ENCODE peak calls at places on chromosomes 16 and 17, in four cellular contexts. X is HCT116, W is GM12878, R is H1. V is an unnamed sample.

GRCh38 chr16:57446530-57447141 is 549 bp downstream of the CIAPIN1 start:
- DNase-seq in X (no peak), W (no peak), R (no peak), V (peak)

GRCh38 chr17:48470388-48471034 is 40.5 kb upstream of the SKAP1 start:
- DNase-seq in X (peak), W (no peak), R (no peak), V (no peak)

GRCh38 chr17:14701901-14702300 is 401.0 kb downstream of the HS3ST3B1 start:
- DNase-seq in X (no peak), W (no peak), R (no peak), V (no peak)

GRCh38 chr17:8133398-8133797 is 9.5 kb upstream of the HES7 start:
- DNase-seq in X (no peak), W (no peak), R (no peak), V (no peak)

GRCh38 chr17:2962729-2963128 is 100.7 kb downstream of the OR1D5 start:
- DNase-seq in X (no peak), W (no peak), R (no peak), V (no peak)

GRCh38 chr17:43584666-43585102 is 38.5 kb upstream of the ETV4 start:
- DNase-seq in X (no peak), W (no peak), R (no peak), V (no peak)

GRCh38 chr17:51189628-51190027 is 23.4 kb downstream of the NME2 start:
- DNase-seq in X (no peak), W (no peak), R (no peak), V (no peak)

GRCh38 chr17:69414408-69415274 is at the start of gene MAP2K6:
- DNase-seq in X (no peak), W (peak), R (peak), V (peak)

GRCh38 chr17:412211-413015 is 59.8 kb upstream of the RPH3AL start:
- DNase-seq in X (peak), W (no peak), R (no peak), V (peak)

GRCh38 chr17:82030470-82031302 is 792 bp upstream of the RAC3 start:
- DNase-seq in X (peak), W (no peak), R (peak), V (peak)

GRCh38 chr16:69100046-69100765 is 5.2 kb upstream of the HAS3 start:
- DNase-seq in X (no peak), W (no peak), R (no peak), V (no peak)

GRCh38 chr17:78868391-78868790 is 27.8 kb upstream of the USP36 start:
- DNase-seq in X (no peak), W (no peak), R (no peak), V (no peak)

GRCh38 chr17:64183815-64184397 is 54.0 kb upstream of the ERN1 start:
- DNase-seq in X (no peak), W (no peak), R (no peak), V (no peak)

GRCh38 chr17:36602030-36602737 is 801 bp downstream of the MRM1 start:
- DNase-seq in X (no peak), W (no peak), R (no peak), V (peak)

GRCh38 chr17:35984140-35984539 is 2.4 kb downstream of the CCL14 start:
- DNase-seq in X (no peak), W (no peak), R (no peak), V (no peak)

GRCh38 chr17:35559495-35559894 is 1.1 kb downstream of the SLFN14 start:
- DNase-seq in X (no peak), W (no peak), R (no peak), V (no peak)

GRCh38 chr16:15949210-15950166 is at the start of gene ABCC1:
- DNase-seq in X (no peak), W (no peak), R (no peak), V (peak)

GRCh38 chr16:66444049-66444481 is 17.0 kb downstream of the BEAN1 start:
- DNase-seq in X (no peak), W (no peak), R (no peak), V (no peak)

GRCh38 chr17:27242951-27243350 is 51.0 kb upstream of the WSB1 start:
- DNase-seq in X (no peak), W (no peak), R (no peak), V (no peak)

GRCh38 chr17:82031303-82031884 is at the start of gene RAC3:
- DNase-seq in X (no peak), W (no peak), R (no peak), V (peak)

GRCh38 chr17:64084086-64084939 is 45.6 kb downstream of the ERN1 start:
- DNase-seq in X (no peak), W (no peak), R (no peak), V (peak)

GRCh38 chr16:526181-527014 is 1.1 kb upstream of the CAPN15 start:
- DNase-seq in X (no peak), W (no peak), R (no peak), V (peak)

GRCh38 chr17:63514974-63515373 is 8.2 kb upstream of the KCNH6 start:
- DNase-seq in X (no peak), W (no peak), R (no peak), V (no peak)

GRCh38 chr16:630815-631405 is at the start of gene WFIKKN1:
- DNase-seq in X (no peak), W (no peak), R (no peak), V (peak)

GRCh38 chr16:35364263-35364662 is 1904.9 kb downstream of the TP53TG3F start:
- DNase-seq in X (no peak), W (no peak), R (no peak), V (no peak)

GRCh38 chr17:72661945-72662826 is 430.3 kb downstream of the SLC39A11 start:
- DNase-seq in X (no peak), W (no peak), R (no peak), V (no peak)

GRCh38 chr16:23014592-23014991 is 134.7 kb downstream of the USP31 start:
- DNase-seq in X (no peak), W (no peak), R (no peak), V (no peak)

GRCh38 chr16:68800257-68800875 is 43.0 kb upstream of the TANGO6 start:
- DNase-seq in X (peak), W (peak), R (peak), V (peak)

GRCh38 chr16:87066695-87067556 is 250.3 kb downstream of the C16orf95 start:
- DNase-seq in X (no peak), W (no peak), R (no peak), V (no peak)

GRCh38 chr17:2796164-2797140 is at the start of gene RAP1GAP2:
- DNase-seq in X (no peak), W (no peak), R (no peak), V (no peak)

GRCh38 chr16:88932929-88933328 is 44.1 kb downstream of the CBFA2T3 start:
- DNase-seq in X (no peak), W (no peak), R (no peak), V (no peak)

GRCh38 chr16:70725024-70725911 is 39.4 kb upstream of the MTSS2 start:
- DNase-seq in X (no peak), W (no peak), R (no peak), V (no peak)

GRCh38 chr16:70728145-70728544 is 42.3 kb upstream of the MTSS2 start:
- DNase-seq in X (no peak), W (no peak), R (no peak), V (no peak)

GRCh38 chr16:70724146-70725023 is 38.5 kb upstream of the MTSS2 start:
- DNase-seq in X (no peak), W (no peak), R (no peak), V (no peak)

GRCh38 chr16:70726869-70727494 is 41.1 kb upstream of the MTSS2 start:
- DNase-seq in X (no peak), W (no peak), R (no peak), V (no peak)

GRCh38 chr16:70725912-70726828 is 40.3 kb upstream of the MTSS2 start:
- DNase-seq in X (no peak), W (no peak), R (no peak), V (peak)
- TF ChIP-seq CEBPB in X (no peak), W (no peak), R (no peak), V (no peak)

DNA sequence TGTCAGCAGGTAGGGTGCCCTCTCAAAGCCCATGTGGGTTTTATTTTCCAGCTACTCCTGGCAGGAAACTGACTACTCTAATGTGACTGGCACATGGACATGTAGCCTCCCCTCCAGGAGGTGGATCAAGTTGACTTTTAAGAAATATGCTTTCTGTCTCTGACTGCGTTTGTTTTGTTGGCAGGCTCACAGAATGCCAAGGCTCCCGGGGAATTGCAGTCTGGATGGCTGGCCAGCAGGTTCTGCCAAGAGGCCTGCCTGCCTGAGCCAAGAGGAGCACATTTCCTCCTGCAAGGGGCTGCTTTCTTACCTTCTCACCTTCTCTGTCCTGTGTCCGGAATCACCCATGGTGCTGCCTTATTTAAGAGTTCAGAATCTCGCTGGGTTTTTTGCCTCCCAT is 217.3 kb upstream of the ERCC4 start:
- DNase-seq in X (no peak), W (no peak), R (no peak), V (no peak)
- TF ChIP-seq EGR1 in X (no peak), W (no peak), R (no peak), V (no peak)

GRCh38 chr16:1972490-1972877 is 631 bp downstream of the TBL3 start:
- DNase-seq in X (no peak), W (no peak), R (no peak), V (no peak)
- TF ChIP-seq CEBPB in X (no peak), W (no peak), R (no peak), V (no peak)

DNA sequence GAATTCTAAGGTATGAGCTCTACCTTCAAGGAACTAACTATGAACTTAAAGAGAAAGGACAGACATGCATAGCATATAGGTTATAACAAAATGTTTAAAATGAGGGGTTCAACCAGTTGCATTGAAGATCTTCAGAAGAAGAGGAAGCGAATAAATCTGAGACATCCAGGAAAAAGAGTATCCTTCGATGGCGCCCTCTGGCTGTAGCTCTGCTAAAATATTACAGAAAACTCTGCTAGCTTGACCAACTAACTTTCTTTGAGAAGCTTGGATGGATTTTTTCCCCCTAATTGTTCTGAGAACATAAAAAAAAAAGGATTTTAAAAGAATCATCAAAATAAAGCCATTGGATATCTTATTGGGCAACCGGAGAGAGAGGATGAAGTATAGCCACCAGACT is 659.9 kb upstream of the SOX9 start:
- DNase-seq in X (peak), W (no peak), R (no peak), V (no peak)
- TF ChIP-seq EGR1 in X (no peak), W (no peak), R (no peak), V (no peak)

GRCh38 chr16:83744521-83744981 is 63.2 kb upstream of the HSBP1 start:
- DNase-seq in X (no peak), W (no peak), R (no peak), V (no peak)
- TF ChIP-seq CEBPB in X (no peak), W (no peak), R (no peak), V (no peak)

GRCh38 chr16:11914759-11915643 is 755 bp downstream of the GSPT1 start:
- DNase-seq in X (no peak), W (no peak), R (no peak), V (peak)
- TF ChIP-seq EGR1 in X (no peak), W (peak), R (no peak), V (peak)

GRCh38 chr17:42421479-42422332 is 1.4 kb downstream of the CAVIN1 start:
- DNase-seq in X (no peak), W (no peak), R (no peak), V (peak)
- TF ChIP-seq CEBPB in X (no peak), W (no peak), R (no peak), V (no peak)

DNA sequence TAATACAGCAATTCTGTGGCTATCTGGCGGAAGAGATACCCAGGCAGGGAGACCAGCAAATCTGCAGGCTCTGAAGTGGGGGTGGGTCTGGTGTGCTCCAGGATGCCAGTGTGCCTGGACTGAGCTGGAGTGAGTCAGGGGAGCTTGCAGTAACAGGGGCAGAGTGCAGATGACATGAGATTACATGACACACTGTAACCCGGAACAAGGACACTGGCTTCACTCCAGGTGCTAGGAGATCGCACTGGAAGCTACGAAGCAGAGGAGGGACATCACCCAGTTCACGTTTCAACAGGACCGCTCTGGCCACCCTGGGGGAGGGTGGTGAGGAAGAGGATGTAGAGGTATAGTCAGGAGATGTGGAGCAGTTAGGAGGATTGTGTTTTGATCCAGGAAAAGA is 475.6 kb downstream of the CDH13 start:
- DNase-seq in X (no peak), W (no peak), R (no peak), V (no peak)
- TF ChIP-seq EGR1 in X (no peak), W (no peak), R (no peak), V (no peak)

GRCh38 chr16:28130099-28131088 is 66.9 kb upstream of the GSG1L start:
- DNase-seq in X (no peak), W (no peak), R (no peak), V (no peak)
- TF ChIP-seq CEBPB in X (no peak), W (no peak), R (no peak), V (no peak)